ENCODE peak calls at places on chromosomes 6 and 20, in six cellular contexts. V is OCI-LY7, W is spleen, P is pancreas, T is uterus, E is ovary. G is an unnamed sample.
A peak's percentile ranks its signal among the peaks of the same experiment; 100 is the strongest.

GRCh38 chr6:157966990-157967389 is 14.7 kb upstream of the SYNJ2 start:
- DNase-seq in P (no peak), V (no peak), W (no peak), T (no peak), E (no peak), G (no peak)

GRCh38 chr6:170096191-170096802 is 194.6 kb downstream of the DLL1 start:
- DNase-seq in T (peak; percentile 20), E (no peak), P (peak; percentile 40), W (peak; percentile 67), V (no peak), G (no peak)

GRCh38 chr6:15443119-15443518 is 197.2 kb downstream of the JARID2 start:
- DNase-seq in P (no peak), E (no peak), V (no peak), T (no peak), W (no peak), G (no peak)

GRCh38 chr6:159790149-159790946 is at the start of gene MRPL18:
- DNase-seq in W (peak; percentile 96), T (peak; percentile 93), P (peak; percentile 90), V (peak; percentile 98), E (peak; percentile 93), G (peak; percentile 93)

GRCh38 chr6:36677059-36677749 is 1.3 kb upstream of the CDKN1A start:
- DNase-seq in W (peak; percentile 39), E (no peak), P (no peak), V (no peak), T (no peak), G (no peak)

GRCh38 chr20:46401478-46401860 is 4.9 kb downstream of the ELMO2 start:
- DNase-seq in P (no peak), T (no peak), W (no peak), V (no peak), E (no peak), G (no peak)

GRCh38 chr6:28980797-28981390 is 24.2 kb downstream of the ZNF311 start:
- DNase-seq in E (peak; percentile 70), P (no peak), T (peak; percentile 64), V (peak; percentile 93), W (peak; percentile 76), G (peak; percentile 20)

GRCh38 chr20:4626228-4626627 is 95.5 kb upstream of the PRND start:
- DNase-seq in W (no peak), V (no peak), E (no peak), P (no peak), T (no peak), G (no peak)

GRCh38 chr20:25083141-25083772 is 1.3 kb upstream of the VSX1 start:
- DNase-seq in P (no peak), E (no peak), W (peak; percentile 76), T (no peak), V (no peak), G (no peak)

GRCh38 chr20:10864076-10864672 is 190.4 kb upstream of the JAG1 start:
- DNase-seq in V (no peak), E (no peak), W (no peak), T (no peak), P (peak; percentile 73), G (peak; percentile 25)

GRCh38 chr20:31906001-31906400 is 35.6 kb downstream of the TTLL9 start:
- DNase-seq in P (no peak), E (no peak), W (no peak), T (no peak), V (no peak), G (no peak)

GRCh38 chr6:7914311-7914710 is 3.7 kb upstream of the TXNDC5 start:
- DNase-seq in W (no peak), T (no peak), V (peak; percentile 76), E (no peak), P (no peak), G (no peak)

GRCh38 chr20:6277661-6278060 is 154.8 kb upstream of the FERMT1 start:
- DNase-seq in P (no peak), V (no peak), W (no peak), E (no peak), T (no peak), G (no peak)

GRCh38 chr6:148016013-148016412 is 326.6 kb upstream of the SASH1 start:
- DNase-seq in P (no peak), T (no peak), W (no peak), E (no peak), V (no peak), G (no peak)

GRCh38 chr6:31510007-31510406 is 12.1 kb downstream of the MICB start:
- DNase-seq in E (no peak), W (no peak), V (no peak), T (no peak), P (no peak), G (no peak)

GRCh38 chr20:5550738-5551529 is 199.3 kb upstream of the SHLD1 start:
- DNase-seq in V (peak; percentile 14), P (no peak), E (no peak), W (no peak), T (no peak), G (no peak)

GRCh38 chr6:71164890-71165289 is 123.7 kb upstream of the OGFRL1 start:
- DNase-seq in P (no peak), E (no peak), T (no peak), V (no peak), W (no peak), G (no peak)

GRCh38 chr6:159981171-159981571 is 12.3 kb downstream of the IGF2R start:
- DNase-seq in E (no peak), T (no peak), W (peak; percentile 76), V (no peak), P (no peak), G (no peak)

GRCh38 chr20:50762435-50763201 is 31.2 kb downstream of the PARD6B start:
- DNase-seq in E (peak; percentile 71), T (peak; percentile 53), W (no peak), V (no peak), P (peak; percentile 77), G (peak; percentile 82)

GRCh38 chr6:4114123-4114522 is 21.3 kb downstream of the ECI2 start:
- DNase-seq in W (no peak), E (no peak), P (no peak), V (no peak), T (no peak), G (no peak)

GRCh38 chr6:56746767-56747504 is 104.2 kb upstream of the DST start:
- DNase-seq in P (no peak), E (no peak), W (no peak), V (no peak), T (no peak), G (no peak)

GRCh38 chr6:160393966-160394653 is 45.9 kb downstream of the SLC22A3 start:
- DNase-seq in P (no peak), E (no peak), V (no peak), W (no peak), T (no peak), G (no peak)

GRCh38 chr6:119351005-119351394 is 1.4 kb upstream of the MAN1A1 start:
- DNase-seq in P (no peak), W (no peak), E (no peak), T (no peak), V (peak; percentile 75), G (no peak)

GRCh38 chr20:62953167-62953838 is 794 bp downstream of the SLC17A9 start:
- DNase-seq in V (no peak), E (no peak), T (no peak), P (no peak), W (peak; percentile 82), G (no peak)
- H3K4me3 ChIP-seq in V (peak overlapping the region; percentile 44), E (no peak overlapping the region), T (peak overlapping the region; percentile 7), P (peak overlapping the region; percentile 39), W (peak overlapping the region; percentile 48), G (peak overlapping the region; percentile 53)

DNA sequence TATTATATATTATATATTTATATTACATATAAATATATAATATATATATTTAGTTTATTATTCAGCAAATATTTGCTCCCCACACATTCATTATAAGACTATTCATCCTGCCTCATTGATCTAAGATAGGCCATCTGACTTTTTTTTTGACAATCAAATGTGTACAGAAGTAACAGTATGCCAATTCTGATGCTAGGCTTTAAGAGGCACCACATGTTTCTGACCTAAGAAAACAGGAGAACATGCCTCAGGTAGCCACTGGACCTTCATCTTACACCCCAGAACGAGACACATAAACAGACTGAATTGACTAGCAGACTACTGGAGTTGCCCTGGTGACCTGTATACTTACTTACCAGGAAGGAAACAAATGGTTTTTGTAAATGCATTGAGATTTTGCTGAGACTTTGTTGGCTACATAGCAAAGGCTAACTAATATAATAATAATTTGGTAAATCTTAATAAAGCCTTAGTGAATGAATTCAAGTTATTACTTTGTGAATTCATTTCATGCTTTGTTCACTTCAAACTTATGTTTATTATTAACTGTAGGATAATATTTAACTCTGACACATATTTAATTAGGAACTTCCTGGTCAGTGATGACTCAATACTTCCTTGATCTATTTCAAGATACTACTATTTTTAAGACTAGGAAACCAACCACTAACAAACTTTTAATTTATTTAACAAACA is 13.4 kb upstream of the MYO6 start:
- DNase-seq in P (no peak), W (no peak), E (no peak), T (no peak), V (no peak), G (no peak)
- H3K27ac ChIP-seq in P (peak overlapping the region; percentile 95), W (no peak overlapping the region), E (no peak overlapping the region), T (no peak overlapping the region), V (no peak overlapping the region), G (no peak overlapping the region)

GRCh38 chr6:116511424-116512131 is at the start of gene CALHM5:
- DNase-seq in T (peak; percentile 43), P (no peak), E (peak; percentile 45), V (no peak), W (no peak), G (peak; percentile 31)

GRCh38 chr6:116513224-116513875 is 1.9 kb downstream of the CALHM5 start:
- DNase-seq in W (no peak), E (no peak), V (no peak), P (no peak), T (no peak), G (no peak)

GRCh38 chr6:116512709-116513108 is 1.3 kb downstream of the CALHM5 start:
- DNase-seq in T (no peak), W (no peak), P (no peak), V (no peak), E (no peak), G (no peak)

GRCh38 chr6:116514103-116514502 is 2.7 kb downstream of the CALHM5 start:
- DNase-seq in E (no peak), W (no peak), P (no peak), V (no peak), T (no peak), G (no peak)

DNA sequence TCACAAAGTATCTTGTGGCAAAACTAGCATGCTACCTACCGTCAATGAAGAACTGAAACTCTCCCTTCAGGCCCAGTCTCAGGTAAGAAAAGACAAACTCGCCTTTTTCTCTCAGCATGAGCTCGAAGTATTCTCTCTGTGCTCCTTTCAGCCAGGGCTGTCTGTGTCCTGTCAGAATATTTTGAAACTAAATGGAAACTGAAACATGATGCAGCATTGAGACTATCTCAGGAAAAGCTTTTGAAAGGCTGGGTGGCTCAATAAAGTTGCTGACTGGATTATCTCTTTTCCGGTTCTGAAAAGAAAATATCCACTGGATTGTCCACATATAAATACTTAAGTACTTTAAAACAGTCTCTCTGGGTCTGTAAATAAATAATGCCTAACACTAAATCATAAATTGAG is 718 bp downstream of the CALHM5 start:
- DNase-seq in P (no peak), V (no peak), W (no peak), E (no peak), T (no peak), G (no peak)
- H3K4me3 ChIP-seq in P (no peak overlapping the region), V (no peak overlapping the region), W (peak overlapping the region; percentile 21), E (peak overlapping the region; percentile 26), T (peak overlapping the region; percentile 10), G (peak overlapping the region; percentile 65)

DNA sequence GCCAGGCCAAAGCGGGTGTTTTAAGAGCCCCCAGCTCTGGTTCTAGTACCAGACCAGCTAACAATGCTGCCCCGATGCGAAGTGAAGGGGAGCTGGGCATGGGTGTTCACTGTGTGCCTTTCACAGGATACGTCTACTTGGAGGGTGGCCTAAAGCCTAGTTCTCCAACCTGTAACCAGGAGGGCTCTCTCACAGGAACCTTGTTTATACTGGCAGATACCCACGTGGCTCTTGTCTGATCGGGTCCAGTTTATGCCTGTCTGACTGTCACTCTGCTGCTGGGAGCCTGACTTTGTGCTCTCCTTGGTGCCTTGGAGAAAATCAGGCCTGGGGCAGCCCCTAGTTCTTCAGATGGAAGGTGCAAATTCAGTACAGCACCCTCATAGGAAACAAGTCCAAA is 60.2 kb upstream of the RNF144B start:
- DNase-seq in W (no peak), V (no peak), P (no peak), E (no peak), T (no peak), G (no peak)
- H3K27ac ChIP-seq in W (no peak overlapping the region), V (peak overlapping the region; percentile 92), P (no peak overlapping the region), E (no peak overlapping the region), T (no peak overlapping the region), G (no peak overlapping the region)

G was measured in left ventricle myocardium inferior.